ENCODE peak calls at places on chromosomes 12 and 14, in four cellular contexts. D is cardiac muscle cell, S is neural progenitor cell, E is PC-9. G is an unnamed sample. For H3K36me3, the result is how much of the 10 kb centered on the place peaks cover.

GRCh38 chr14:33959692-33960151 is 8.8 kb upstream of the EGLN3 start:
- DNase-seq in E (no peak), S (peak), D (no peak), G (peak)

GRCh38 chr14:73261520-73262426 is 24.5 kb downstream of the PAPLN start:
- DNase-seq in S (no peak), D (no peak), E (no peak), G (peak)

GRCh38 chr12:85872497-85873091 is 1.5 kb upstream of the NTS start:
- DNase-seq in D (peak), E (no peak), S (peak), G (peak)

GRCh38 chr14:75835156-75836141 is 146.3 kb downstream of the TGFB3 start:
- DNase-seq in D (no peak), E (no peak), S (no peak), G (no peak)

GRCh38 chr12:13661005-13661887 is 320.2 kb downstream of the GRIN2B start:
- DNase-seq in E (no peak), S (peak), D (peak), G (peak)

GRCh38 chr12:105946541-105946940 is 192.2 kb downstream of the NUAK1 start:
- DNase-seq in D (peak), E (no peak), S (no peak), G (no peak)

GRCh38 chr14:93994919-93995682 is 2.0 kb upstream of the CCDC197 start:
- DNase-seq in E (peak), D (peak), S (no peak), G (peak)

GRCh38 chr12:5305425-5305824 is 126.5 kb upstream of the NTF3 start:
- DNase-seq in D (no peak), S (no peak), E (no peak), G (no peak)

GRCh38 chr12:111359231-111359913 is 9.5 kb downstream of the PHETA1 start:
- DNase-seq in S (no peak), E (no peak), D (no peak), G (no peak)

GRCh38 chr12:3187846-3188755 is 110.9 kb downstream of the TSPAN9 start:
- DNase-seq in E (no peak), D (no peak), S (no peak), G (no peak)

GRCh38 chr12:98440165-98440581 is 75.2 kb upstream of the TMPO start:
- DNase-seq in E (peak), D (peak), S (no peak), G (no peak)

GRCh38 chr12:6767592-6768384 is 1.6 kb downstream of the PTMS start:
- DNase-seq in E (no peak), S (peak), D (peak), G (peak)

GRCh38 chr12:1297206-1297605 is 297.2 kb downstream of the FBXL14 start:
- DNase-seq in E (no peak), D (no peak), S (no peak), G (no peak)

GRCh38 chr12:56189336-56189917 is at the start of gene SMARCC2:
- DNase-seq in E (peak), S (peak), D (peak), G (peak)

GRCh38 chr12:69732088-69732487 is 6.6 kb upstream of the RAB3IP start:
- DNase-seq in E (peak), S (no peak), D (no peak), G (no peak)

GRCh38 chr12:116265361-116266128 is 11.9 kb downstream of the MED13L start:
- DNase-seq in E (peak), D (no peak), S (no peak), G (no peak)

GRCh38 chr14:87690076-87690661 is 302.8 kb downstream of the GALC start:
- DNase-seq in E (no peak), S (peak), D (no peak), G (peak)

GRCh38 chr12:116204785-116205184 is 72.7 kb downstream of the MED13L start:
- DNase-seq in D (no peak), E (no peak), S (no peak), G (no peak)

GRCh38 chr14:28831126-28831525 is 64.5 kb downstream of the FOXG1 start:
- DNase-seq in S (no peak), E (no peak), D (no peak), G (no peak)

GRCh38 chr14:104557086-104557485 is 22.5 kb upstream of the C14orf180 start:
- DNase-seq in D (no peak), S (no peak), E (no peak), G (peak)

GRCh38 chr14:56874375-56874774 is 64.1 kb upstream of the OTX2 start:
- DNase-seq in S (peak), E (no peak), D (no peak), G (peak)

GRCh38 chr14:72708708-72709475 is 185.0 kb downstream of the DPF3 start:
- DNase-seq in D (no peak), S (peak), E (no peak), G (peak)

GRCh38 chr14:90969493-90970166 is 90.8 kb downstream of the RPS6KA5 start:
- DNase-seq in E (no peak), D (peak), S (no peak), G (no peak)

GRCh38 chr12:29831173-29831572 is 47.4 kb upstream of the TMTC1 start:
- DNase-seq in D (no peak), E (no peak), S (no peak), G (no peak)

GRCh38 chr12:28909291-28909690 is 239.8 kb upstream of the FAR2 start:
- DNase-seq in E (no peak), S (no peak), D (no peak), G (no peak)

GRCh38 chr14:33705521-33705920 is 245.4 kb downstream of the EGLN3 start:
- DNase-seq in S (no peak), E (no peak), D (no peak), G (no peak)

GRCh38 chr14:70955543-70956480 is 48.6 kb downstream of the PCNX1 start:
- DNase-seq in S (peak), D (peak), E (peak), G (no peak)

GRCh38 chr12:59070534-59070933 is 150.2 kb upstream of the LRIG3 start:
- DNase-seq in S (no peak), D (no peak), E (no peak), G (no peak)

GRCh38 chr14:32205984-32206383 is 2.9 kb upstream of the RNU6-8 start:
- DNase-seq in D (no peak), S (no peak), E (no peak), G (peak)
- H3K4me3 ChIP-seq in D (no peak), S (no peak), E (no peak), G (no peak)

GRCh38 chr12:49019120-49019430 is 499 bp upstream of the PRKAG1 start:
- DNase-seq in E (no peak), S (no peak), D (no peak), G (no peak)
- H3K36me3 ChIP-seq in E (under half), S (under half), D (under half), G (under half)

DNA sequence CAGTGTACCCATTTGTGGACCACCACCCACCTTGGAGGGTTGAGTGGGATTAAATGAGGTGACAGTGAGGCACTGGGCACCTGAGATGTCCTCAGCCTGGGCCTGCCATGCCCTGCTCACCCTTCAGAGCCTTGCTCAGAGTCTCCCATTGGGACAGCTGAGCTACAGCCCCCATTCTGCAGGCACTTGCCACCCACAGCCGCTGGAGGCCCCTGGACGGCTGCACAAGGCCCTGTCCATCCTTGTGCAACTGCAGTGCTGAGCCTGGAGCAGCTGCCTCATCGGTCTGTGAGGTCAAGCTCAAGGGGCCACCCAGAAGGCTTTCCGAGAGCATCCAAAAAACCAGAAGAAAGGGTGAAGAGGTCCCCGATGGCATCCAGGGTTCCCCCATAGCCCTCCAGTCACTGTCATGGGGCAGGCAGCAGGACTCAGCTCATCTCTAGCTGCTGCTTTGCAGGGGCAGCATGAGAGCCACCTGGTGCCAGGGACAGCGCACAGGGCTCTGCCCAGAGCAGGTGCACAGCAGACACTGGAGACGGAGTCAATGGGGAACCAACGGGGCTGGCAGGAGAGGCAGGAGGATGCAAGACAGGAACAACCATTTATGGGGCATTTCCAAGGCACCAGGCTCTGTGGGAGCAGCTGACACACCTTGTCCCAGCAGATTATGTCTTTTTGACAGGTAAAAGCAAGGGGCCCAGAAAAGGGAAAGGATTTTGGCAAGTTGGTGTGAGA is 84.6 kb downstream of the ARL6IP4 start:
- DNase-seq in D (no peak), E (no peak), S (no peak), G (no peak)
- H3K4me3 ChIP-seq in D (no peak), E (no peak), S (no peak), G (no peak)

DNA sequence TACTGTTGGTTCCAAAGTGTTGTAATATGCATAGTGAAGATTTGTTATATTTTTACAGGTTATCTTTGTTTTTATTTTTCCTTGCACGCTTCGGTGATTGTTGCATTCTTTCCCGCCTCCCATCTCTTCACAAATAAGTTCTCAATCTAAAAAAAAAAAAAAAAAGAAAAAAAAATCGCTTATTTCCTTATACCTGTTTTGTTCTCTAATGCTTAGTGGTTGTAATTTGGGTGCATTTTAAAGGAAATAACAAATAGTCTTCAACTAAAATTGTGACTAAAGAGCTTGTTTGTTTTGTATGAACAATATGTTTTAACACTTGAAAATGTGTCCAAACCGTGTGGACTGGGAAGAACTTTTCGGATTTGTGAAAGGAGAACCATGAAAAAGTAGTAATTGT is 1.5 kb downstream of the CAND1 start:
- DNase-seq in E (no peak), S (no peak), D (no peak), G (no peak)
- H3K36me3 ChIP-seq in E (under half), S (under half), D (under half), G (under half)

DNA sequence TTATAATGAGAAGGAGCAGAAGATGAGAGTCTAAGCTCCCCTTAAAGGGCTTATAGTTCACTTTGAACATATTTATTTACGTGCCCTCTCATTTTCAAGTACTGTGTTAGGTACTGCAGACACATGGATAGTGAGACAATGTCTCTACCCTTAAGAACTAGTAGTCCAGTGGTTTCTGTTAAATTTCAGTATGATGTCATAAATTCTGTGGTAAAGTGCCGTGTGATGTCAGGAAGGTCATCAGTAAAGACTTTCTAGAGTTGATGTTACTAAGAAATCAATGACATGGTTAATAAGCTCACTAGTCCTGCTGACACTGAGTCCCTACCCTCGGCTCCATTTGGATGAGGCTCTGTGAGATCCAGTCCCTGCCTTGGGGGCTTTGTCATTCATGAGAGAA is 475.6 kb downstream of the ZFP36L1 start:
- DNase-seq in S (no peak), E (no peak), D (no peak), G (no peak)
- H3K4me3 ChIP-seq in S (no peak), E (no peak), D (no peak), G (no peak)

GRCh38 chr14:44620106-44621019 is 113.3 kb upstream of the FSCB start:
- DNase-seq in D (peak), S (no peak), E (no peak), G (no peak)
- H3K36me3 ChIP-seq in D (under half), S (under half), E (under half), G (under half)

DNA sequence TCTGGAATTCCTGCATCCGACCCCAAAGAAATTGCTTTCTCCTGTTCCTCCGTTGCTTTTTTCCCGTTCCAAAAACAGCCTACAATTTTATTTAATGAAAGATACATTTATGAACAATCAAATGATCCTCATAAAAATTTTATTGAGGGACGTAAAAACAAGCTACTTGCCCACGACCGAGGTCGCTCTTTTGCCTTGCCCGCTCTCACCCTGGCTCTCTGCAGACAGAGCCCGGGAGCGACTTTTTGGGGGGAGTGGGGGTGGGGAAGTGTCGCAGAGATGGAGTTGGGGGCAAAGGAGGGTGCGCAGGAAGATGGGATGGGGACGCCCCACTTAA is 1.1 kb upstream of the HOXC9 start:
- DNase-seq in S (no peak), E (no peak), D (no peak), G (no peak)
- H3K4me3 ChIP-seq in S (no peak), E (no peak), D (no peak), G (no peak)

GRCh38 chr12:39116877-39117276 is 211.5 kb upstream of the CPNE8 start:
- DNase-seq in E (no peak), D (no peak), S (no peak), G (no peak)

DNA sequence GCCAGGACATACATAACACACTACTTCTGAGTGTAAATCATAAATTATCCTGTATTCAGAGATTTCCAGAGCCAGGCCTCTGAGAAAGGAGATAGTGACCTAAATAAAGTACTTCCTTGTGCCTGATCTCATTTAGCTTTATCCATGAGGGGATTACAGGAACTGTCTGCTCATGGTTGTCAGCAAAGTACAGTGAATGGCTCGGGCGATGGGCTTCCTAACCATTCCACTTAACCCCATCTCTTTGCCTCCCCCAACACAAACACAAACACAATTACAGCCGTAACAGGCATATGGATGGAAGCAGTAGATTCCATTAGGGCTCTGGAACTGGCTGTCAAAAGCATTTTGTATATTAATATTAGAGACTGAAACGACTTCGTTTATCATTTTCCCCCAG is 206.7 kb upstream of the CPNE8 start:
- DNase-seq in D (no peak), E (no peak), S (no peak), G (no peak)
- H3K36me3 ChIP-seq in D (under half), E (under half), S (under half), G (under half)

GRCh38 chr14:21436567-21437062 is 19.3 kb downstream of the CHD8 start:
- DNase-seq in D (no peak), E (no peak), S (no peak), G (no peak)

GRCh38 chr14:21428930-21429329 is 27.0 kb downstream of the CHD8 start:
- DNase-seq in D (no peak), E (no peak), S (no peak), G (no peak)

GRCh38 chr14:21431126-21431525 is 24.8 kb downstream of the CHD8 start:
- DNase-seq in D (no peak), E (no peak), S (no peak), G (no peak)
- H3K4me3 ChIP-seq in D (no peak), E (no peak), S (no peak), G (no peak)

DNA sequence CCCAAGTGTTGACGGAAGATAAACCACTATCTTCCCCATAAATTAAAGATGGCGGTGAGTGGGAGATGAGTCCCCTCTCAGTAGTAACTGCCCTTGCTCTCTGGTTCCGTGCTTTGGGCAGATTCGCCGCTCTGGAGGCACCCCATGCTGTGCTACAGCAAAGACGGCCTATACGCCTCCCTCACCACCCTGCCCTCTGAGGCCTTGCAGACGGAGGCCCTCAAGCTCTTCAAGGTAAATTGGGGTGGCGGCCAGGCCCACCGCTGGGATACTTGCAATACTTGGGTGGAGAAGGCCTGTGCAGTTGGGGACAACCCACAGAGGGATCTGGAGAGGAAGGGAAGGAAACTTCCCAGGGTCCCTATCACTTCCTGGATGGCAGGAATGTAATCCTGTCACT is 22.9 kb downstream of the PIGH start:
- DNase-seq in S (no peak), D (no peak), E (no peak), G (no peak)
- H3K36me3 ChIP-seq in S (under half), D (under half), E (under half), G (under half)

G was measured in H7.